ENCODE peak calls at places on chromosomes 1 and 21, in eight cellular contexts. G, N, J, W, R, U, K and Z are unnamed samples. For H3K27me3, the result is how much of the 10 kb centered on the place peaks cover.

GRCh38 chr21:34129039-34129891 is 55.9 kb downstream of the MRPS6 start:
- DNase-seq in R (peak), G (peak), W (peak), U (peak), J (peak), K (no peak), N (peak), Z (peak)

GRCh38 chr1:155175927-155176371 is 2.3 kb downstream of the TRIM46 start:
- DNase-seq in W (peak), R (no peak), N (no peak), K (no peak), J (peak), G (peak), U (no peak), Z (no peak)

GRCh38 chr21:15430023-15430422 is 299.8 kb upstream of the USP25 start:
- DNase-seq in W (no peak), N (no peak), U (no peak), K (no peak), R (peak), J (no peak), G (no peak), Z (no peak)

GRCh38 chr1:185158806-185159205 is 1.8 kb downstream of the SWT1 start:
- DNase-seq in W (no peak), R (peak), J (no peak), U (no peak), N (no peak), K (no peak), G (no peak), Z (no peak)

GRCh38 chr1:41889506-41890414 is 29.0 kb downstream of the HIVEP3 start:
- DNase-seq in N (no peak), K (no peak), J (no peak), W (no peak), U (no peak), G (no peak), R (no peak), Z (no peak)

GRCh38 chr1:18944810-18945209 is 11.7 kb downstream of the IFFO2 start:
- DNase-seq in K (no peak), J (no peak), G (no peak), R (no peak), U (no peak), W (no peak), N (no peak), Z (no peak)

GRCh38 chr1:220775238-220775853 is 11.4 kb upstream of the MTARC1 start:
- DNase-seq in N (peak), U (no peak), R (peak), G (peak), J (no peak), K (no peak), W (no peak), Z (peak)

GRCh38 chr1:43885311-43885801 is 48.2 kb upstream of the ARTN start:
- DNase-seq in W (no peak), N (no peak), G (no peak), R (no peak), K (no peak), J (no peak), U (no peak), Z (no peak)

GRCh38 chr21:34221331-34222030 is 142.3 kb upstream of the KCNE2 start:
- DNase-seq in J (no peak), U (no peak), G (no peak), R (no peak), K (no peak), W (no peak), N (peak), Z (peak)

GRCh38 chr1:111475706-111476105 is 1.9 kb downstream of the C1orf162 start:
- DNase-seq in R (no peak), K (no peak), J (no peak), U (no peak), N (no peak), W (no peak), G (no peak), Z (no peak)

GRCh38 chr1:33563702-33564101 is 91.3 kb downstream of the ZSCAN20 start:
- DNase-seq in J (no peak), R (no peak), G (no peak), U (no peak), W (no peak), N (no peak), K (no peak), Z (no peak)

GRCh38 chr1:1116701-1117468 is 996 bp upstream of the C1orf159 start:
- DNase-seq in G (peak), U (no peak), N (no peak), J (peak), K (no peak), R (peak), W (peak), Z (peak)

GRCh38 chr1:31259746-31260145 is 20.1 kb upstream of the NKAIN1 start:
- DNase-seq in W (no peak), J (no peak), N (no peak), U (no peak), G (no peak), R (no peak), K (no peak), Z (no peak)

GRCh38 chr1:41361495-41362356 is 492 bp downstream of the FOXO6 start:
- DNase-seq in K (no peak), R (peak), U (no peak), W (no peak), N (no peak), G (no peak), J (peak), Z (peak)

GRCh38 chr21:16589046-16589445 is 859.3 kb downstream of the USP25 start:
- DNase-seq in R (peak), G (no peak), J (no peak), U (no peak), N (no peak), K (no peak), W (no peak), Z (peak)

GRCh38 chr21:45289655-45290515 is 2.2 kb upstream of the POFUT2 start:
- DNase-seq in R (peak), N (no peak), K (no peak), J (peak), W (no peak), G (peak), U (no peak), Z (peak)

GRCh38 chr1:28196330-28196729 is 19.8 kb upstream of the PTAFR start:
- DNase-seq in G (no peak), J (no peak), U (no peak), R (no peak), W (no peak), K (no peak), N (no peak), Z (no peak)

GRCh38 chr1:230427981-230428380 is 1.8 kb upstream of the PGBD5 start:
- DNase-seq in W (no peak), G (no peak), J (no peak), N (no peak), U (no peak), K (no peak), R (no peak), Z (no peak)

GRCh38 chr1:5388622-5389021 is 603.6 kb downstream of the NPHP4 start:
- DNase-seq in N (no peak), U (no peak), K (no peak), W (no peak), J (no peak), R (no peak), G (no peak), Z (no peak)

GRCh38 chr1:232335261-232335660 is 294.7 kb downstream of the SIPA1L2 start:
- DNase-seq in N (no peak), R (no peak), K (no peak), G (no peak), W (peak), J (no peak), U (no peak), Z (no peak)

GRCh38 chr1:40711465-40712404 is 20.2 kb downstream of the NFYC start:
- DNase-seq in K (no peak), W (no peak), G (peak), U (no peak), R (peak), N (peak), J (no peak), Z (peak)

GRCh38 chr1:208231929-208232360 is 12.2 kb downstream of the PLXNA2 start:
- DNase-seq in K (no peak), J (no peak), N (peak), G (peak), R (peak), U (no peak), W (no peak), Z (peak)

GRCh38 chr1:1066403-1067283 is 7.5 kb downstream of the RNF223 start:
- DNase-seq in W (peak), R (peak), J (no peak), K (no peak), N (no peak), U (no peak), G (peak), Z (no peak)

GRCh38 chr1:195472298-195472697 is 1135.9 kb downstream of the KCNT2 start:
- DNase-seq in G (no peak), W (no peak), J (no peak), K (no peak), U (no peak), R (no peak), N (no peak), Z (no peak)

GRCh38 chr1:174580801-174581200 is 133.0 kb downstream of the GPR52 start:
- DNase-seq in J (no peak), R (no peak), W (no peak), N (no peak), U (no peak), G (no peak), K (no peak), Z (no peak)

GRCh38 chr1:165419839-165420238 is 25.1 kb downstream of the RXRG start:
- DNase-seq in N (no peak), R (no peak), K (no peak), U (no peak), W (no peak), J (no peak), G (no peak), Z (no peak)

GRCh38 chr1:165418195-165418594 is 26.7 kb downstream of the RXRG start:
- DNase-seq in N (no peak), W (no peak), G (no peak), U (no peak), R (no peak), K (no peak), J (no peak), Z (no peak)

GRCh38 chr1:165423181-165423580 is 21.7 kb downstream of the RXRG start:
- DNase-seq in K (no peak), U (no peak), W (no peak), J (no peak), R (no peak), N (no peak), G (no peak), Z (no peak)

GRCh38 chr1:165416876-165417275 is 28.1 kb downstream of the RXRG start:
- DNase-seq in R (no peak), U (no peak), G (no peak), N (no peak), J (no peak), W (no peak), K (no peak), Z (no peak)

DNA sequence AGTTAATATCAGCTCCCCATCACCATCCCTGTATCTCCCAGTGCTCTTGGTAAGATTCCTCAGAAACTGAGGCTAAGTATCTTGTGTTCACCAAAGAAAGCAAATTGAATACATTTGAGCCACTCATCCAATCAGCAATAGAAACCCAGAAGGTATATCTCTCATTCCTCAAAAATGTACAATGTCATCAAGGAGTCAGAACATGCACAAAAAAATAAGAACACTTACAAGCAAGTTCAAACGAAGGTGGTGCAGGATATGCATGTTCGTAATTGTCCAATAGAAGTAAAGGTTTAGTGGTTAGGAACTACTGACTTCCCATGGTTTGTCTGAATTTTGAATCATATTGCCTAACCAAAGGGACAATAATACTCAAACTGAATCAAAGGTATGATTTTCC is 24.3 kb downstream of the RXRG start:
- DNase-seq in W (no peak), J (no peak), U (no peak), N (no peak), R (no peak), G (no peak), K (no peak), Z (no peak)
- H3K27me3 ChIP-seq in W (under half), J (under half), U (under half), N (under half), R (under half), G (half or more), K (under half), Z (under half)

GRCh38 chr1:118981436-118981835 is 6.7 kb downstream of the TBX15 start:
- DNase-seq in N (peak), J (no peak), U (no peak), G (no peak), K (no peak), W (no peak), R (peak), Z (no peak)
- H3K27me3 ChIP-seq in N (under half), J (under half), U (under half), G (under half), K (half or more), W (under half), R (under half), Z (under half)

DNA sequence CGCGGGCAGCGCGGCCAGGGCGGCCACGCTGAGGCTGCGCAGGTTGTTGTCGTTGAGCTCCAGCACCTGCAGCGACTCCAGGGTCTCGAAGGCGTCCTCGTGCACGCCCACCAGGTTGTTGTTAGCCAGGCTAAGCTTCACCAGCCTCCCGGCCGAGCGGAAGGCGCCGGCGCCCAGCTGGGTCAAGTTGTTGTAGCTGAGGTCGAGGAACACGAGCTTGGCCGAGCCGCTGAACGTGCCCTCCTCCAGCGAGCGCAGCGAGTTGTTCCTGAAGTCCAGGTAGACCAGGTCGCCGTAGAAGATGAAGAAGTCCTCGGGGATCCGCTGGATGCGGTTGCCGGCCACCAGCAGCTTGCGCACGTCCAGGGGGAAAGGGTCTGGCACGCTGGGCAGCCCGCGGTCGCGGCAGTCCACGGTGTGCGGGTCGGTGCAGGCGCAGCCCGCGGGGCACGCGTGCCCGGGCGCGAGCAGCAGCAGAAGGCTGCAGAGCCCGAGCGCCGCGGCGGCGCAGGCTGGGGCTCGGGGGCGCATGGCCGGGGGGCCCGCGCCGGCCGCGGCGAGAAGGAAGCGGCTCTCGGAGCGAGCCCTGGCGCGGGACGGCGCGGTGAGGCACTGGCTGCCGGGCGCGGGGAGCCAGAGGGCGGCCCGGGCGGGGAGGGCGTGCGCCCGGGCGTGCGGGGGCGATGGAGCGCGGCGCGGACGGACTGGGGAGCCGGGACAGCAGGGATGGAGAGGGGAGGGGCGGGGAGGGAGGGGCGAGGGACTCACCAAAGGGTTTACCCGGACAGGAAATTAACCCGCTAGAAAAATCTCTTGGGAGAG is 529 bp downstream of the LRRC38 start:
- DNase-seq in K (no peak), N (no peak), J (no peak), W (no peak), G (no peak), U (no peak), R (no peak), Z (no peak)
- H3K27me3 ChIP-seq in K (under half), N (half or more), J (under half), W (under half), G (half or more), U (under half), R (under half), Z (half or more)

GRCh38 chr1:22208265-22208972 is 65.5 kb upstream of the WNT4 start:
- DNase-seq in R (no peak), W (no peak), U (no peak), J (no peak), K (no peak), G (peak), N (no peak), Z (no peak)
- H3K27me3 ChIP-seq in R (half or more), W (under half), U (under half), J (under half), K (under half), G (under half), N (half or more), Z (half or more)

GRCh38 chr1:37038079-37038702 is 3.9 kb upstream of the GRIK3 start:
- DNase-seq in K (no peak), U (no peak), N (no peak), J (no peak), R (peak), W (no peak), G (peak), Z (no peak)

GRCh38 chr1:37037675-37038074 is 3.4 kb upstream of the GRIK3 start:
- DNase-seq in K (no peak), G (no peak), W (no peak), R (no peak), U (no peak), J (no peak), N (no peak), Z (no peak)

GRCh38 chr1:37035014-37035686 is 835 bp upstream of the GRIK3 start:
- DNase-seq in U (no peak), K (no peak), N (no peak), G (no peak), R (no peak), J (no peak), W (no peak), Z (no peak)

GRCh38 chr1:37035828-37036666 is 1.7 kb upstream of the GRIK3 start:
- DNase-seq in R (no peak), J (no peak), G (no peak), W (no peak), N (no peak), U (no peak), K (no peak), Z (no peak)

DNA sequence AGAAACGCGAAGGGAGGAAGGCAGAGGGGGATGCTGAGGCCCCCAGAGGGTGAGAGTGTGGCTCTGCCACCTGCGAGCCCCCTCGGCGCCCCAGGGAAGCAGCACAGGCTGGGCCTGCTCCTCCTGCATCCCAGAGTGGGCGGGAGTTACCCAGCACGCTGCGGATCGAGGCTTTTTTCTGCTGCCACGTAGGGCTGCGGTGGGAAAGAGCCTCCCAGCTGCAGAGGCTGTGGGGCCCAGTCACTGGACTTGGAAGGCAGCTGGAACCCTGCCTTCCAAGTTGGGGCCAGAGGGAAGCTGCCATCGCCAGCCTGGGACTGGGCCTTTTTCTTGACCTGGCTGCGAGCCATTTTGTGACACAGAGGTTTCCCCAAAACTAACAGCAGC is 2.3 kb upstream of the GRIK3 start:
- DNase-seq in W (no peak), K (no peak), U (no peak), N (no peak), R (peak), G (no peak), J (no peak), Z (no peak)
- H3K27me3 ChIP-seq in W (under half), K (under half), U (under half), N (half or more), R (under half), G (half or more), J (under half), Z (half or more)

GRCh38 chr1:58251415-58252073 is 295.0 kb downstream of the OMA1 start:
- DNase-seq in N (no peak), R (peak), J (no peak), U (no peak), G (peak), K (peak), W (no peak), Z (no peak)

GRCh38 chr1:58248067-58248466 is 298.5 kb downstream of the OMA1 start:
- DNase-seq in K (no peak), N (no peak), R (no peak), G (no peak), W (no peak), J (no peak), U (no peak), Z (no peak)

GRCh38 chr1:58249729-58250586 is 296.6 kb downstream of the OMA1 start:
- DNase-seq in W (no peak), U (no peak), R (peak), G (no peak), J (no peak), N (peak), K (no peak), Z (peak)

GRCh38 chr1:58249371-58249728 is 297.2 kb downstream of the OMA1 start:
- DNase-seq in W (no peak), K (no peak), N (no peak), U (no peak), R (no peak), J (no peak), G (no peak), Z (no peak)

GRCh38 chr1:58250587-58250948 is 296.0 kb downstream of the OMA1 start:
- DNase-seq in G (no peak), W (no peak), N (no peak), J (no peak), R (no peak), K (no peak), U (no peak), Z (no peak)
- H3K27me3 ChIP-seq in G (under half), W (under half), N (under half), J (under half), R (under half), K (under half), U (under half), Z (half or more)

GRCh38 chr1:46497665-46498064 is 8.0 kb downstream of the DMBX1 start:
- DNase-seq in J (no peak), N (no peak), K (no peak), W (no peak), R (no peak), U (no peak), G (no peak), Z (no peak)
- H3K27me3 ChIP-seq in J (under half), N (under half), K (under half), W (under half), R (under half), U (under half), G (under half), Z (half or more)